ENCODE peak calls at places on chromosomes 6 and 20, in seven cellular contexts. J is fibroblast of the aortic adventitia, N is breast epithelium, S is NCI-H69, M is fibroblast of pulmonary artery, Q is NCI-H1436, T is T-helper 17 cell. E is an unnamed sample.

GRCh38 chr6:47000842-47001241 is 41.3 kb downstream of the ADGRF1 start:
- DNase-seq in J (no peak), N (peak), S (peak), M (no peak), Q (no peak), T (no peak), E (peak)

GRCh38 chr6:112879920-112880413 is 532.8 kb downstream of the RFPL4B start:
- DNase-seq in J (no peak), N (no peak), S (peak), M (no peak), Q (peak), T (no peak), E (no peak)

GRCh38 chr6:149967591-149967990 is 3.8 kb downstream of the ULBP1 start:
- DNase-seq in J (no peak), N (no peak), S (no peak), M (no peak), Q (no peak), T (no peak), E (no peak)

GRCh38 chr6:6972456-6972855 is 135.3 kb upstream of the RREB1 start:
- DNase-seq in J (peak), N (no peak), S (no peak), M (peak), Q (no peak), T (no peak), E (no peak)

GRCh38 chr20:32880635-32881034 is 21.9 kb downstream of the EFCAB8 start:
- DNase-seq in J (no peak), N (no peak), S (no peak), M (no peak), Q (no peak), T (no peak), E (no peak)

GRCh38 chr6:111176763-111177099 is 89.4 kb downstream of the SLC16A10 start:
- DNase-seq in J (no peak), N (no peak), S (no peak), M (no peak), Q (no peak), T (no peak), E (no peak)

GRCh38 chr20:32461836-32462600 is 103.9 kb downstream of the ASXL1 start:
- DNase-seq in J (no peak), N (no peak), S (no peak), M (no peak), Q (no peak), T (no peak), E (no peak)

GRCh38 chr6:33095681-33096080 is 19.9 kb downstream of the HLA-DPB1 start:
- DNase-seq in J (no peak), N (no peak), S (no peak), M (no peak), Q (no peak), T (no peak), E (no peak)

GRCh38 chr20:34082232-34082887 is 29.7 kb downstream of the EIF2S2 start:
- DNase-seq in J (no peak), N (no peak), S (no peak), M (no peak), Q (no peak), T (no peak), E (no peak)

GRCh38 chr6:40573221-40573620 is 13.9 kb downstream of the LRFN2 start:
- DNase-seq in J (no peak), N (no peak), S (no peak), M (no peak), Q (no peak), T (no peak), E (no peak)

GRCh38 chr6:129276986-129277385 is 394.0 kb downstream of the LAMA2 start:
- DNase-seq in J (peak), N (no peak), S (no peak), M (peak), Q (no peak), T (no peak), E (no peak)

GRCh38 chr6:29909995-29910394 is 32.3 kb upstream of the HLA-A start:
- DNase-seq in J (no peak), N (no peak), S (no peak), M (no peak), Q (no peak), T (no peak), E (no peak)

GRCh38 chr6:45571159-45571558 is 193.4 kb upstream of the SUPT3H start:
- DNase-seq in J (no peak), N (no peak), S (no peak), M (no peak), Q (no peak), T (no peak), E (no peak)

GRCh38 chr20:37986873-37987601 is 46.2 kb downstream of the TTI1 start:
- DNase-seq in J (peak), N (peak), S (peak), M (peak), Q (peak), T (no peak), E (no peak)

GRCh38 chr6:35727206-35727934 is 9.5 kb upstream of the ARMC12 start:
- DNase-seq in J (peak), N (peak), S (peak), M (peak), Q (peak), T (no peak), E (peak)

GRCh38 chr6:44126320-44127149 is 717 bp downstream of the MRPL14 start:
- DNase-seq in J (peak), N (peak), S (peak), M (peak), Q (no peak), T (peak), E (no peak)

GRCh38 chr6:146997062-146997461 is 207.2 kb upstream of the STXBP5 start:
- DNase-seq in J (peak), N (no peak), S (no peak), M (peak), Q (no peak), T (no peak), E (no peak)

GRCh38 chr6:159979136-159979874 is 10.4 kb downstream of the IGF2R start:
- DNase-seq in J (peak), N (no peak), S (peak), M (peak), Q (peak), T (no peak), E (no peak)

GRCh38 chr6:11785449-11785951 is 6.9 kb upstream of the ADTRP start:
- DNase-seq in J (no peak), N (no peak), S (peak), M (peak), Q (no peak), T (no peak), E (peak)

GRCh38 chr6:139291813-139292619 is at the start of gene TXLNB:
- DNase-seq in J (peak), N (peak), S (peak), M (peak), Q (peak), T (peak), E (no peak)

GRCh38 chr6:155384343-155384742 is 70.1 kb upstream of the TFB1M start:
- DNase-seq in J (no peak), N (no peak), S (no peak), M (no peak), Q (peak), T (no peak), E (no peak)

GRCh38 chr20:5829241-5829809 is 79.1 kb downstream of the SHLD1 start:
- DNase-seq in J (no peak), N (no peak), S (peak), M (no peak), Q (no peak), T (no peak), E (no peak)

GRCh38 chr6:4895971-4896370 is 107.9 kb downstream of the RPP40 start:
- DNase-seq in J (no peak), N (no peak), S (peak), M (no peak), Q (no peak), T (no peak), E (no peak)

GRCh38 chr6:31581511-31582229 is 554 bp downstream of the LTB start:
- DNase-seq in J (no peak), N (no peak), S (peak), M (no peak), Q (no peak), T (no peak), E (no peak)

GRCh38 chr6:30260036-30260504 is 46.9 kb upstream of the TRIM26 start:
- DNase-seq in J (no peak), N (no peak), S (no peak), M (no peak), Q (no peak), T (no peak), E (no peak)

GRCh38 chr20:50152394-50153152 is 950 bp downstream of the PEDS1 start:
- DNase-seq in J (no peak), N (no peak), S (peak), M (no peak), Q (no peak), T (no peak), E (no peak)

GRCh38 chr6:132934496-132934895 is 120.1 kb downstream of the RPS12 start:
- DNase-seq in J (no peak), N (no peak), S (no peak), M (no peak), Q (no peak), T (no peak), E (no peak)

GRCh38 chr6:45697605-45698004 is 318.1 kb downstream of the CLIC5 start:
- DNase-seq in J (peak), N (no peak), S (no peak), M (peak), Q (no peak), T (no peak), E (no peak)

GRCh38 chr20:44745560-44746366 is at the start of gene KCNK15:
- DNase-seq in J (no peak), N (peak), S (peak), M (no peak), Q (no peak), T (no peak), E (no peak)

GRCh38 chr6:110015206-110015605 is 37.1 kb downstream of the GPR6 start:
- DNase-seq in J (no peak), N (no peak), S (no peak), M (no peak), Q (no peak), T (no peak), E (no peak)

GRCh38 chr6:5517781-5518180 is 256.5 kb downstream of the FARS2 start:
- DNase-seq in J (no peak), N (no peak), S (peak), M (no peak), Q (no peak), T (no peak), E (no peak)

GRCh38 chr6:42532038-42532669 is 31.7 kb upstream of the UBR2 start:
- DNase-seq in J (peak), N (no peak), S (peak), M (peak), Q (peak), T (no peak), E (peak)

GRCh38 chr6:162610351-162610750 is 117.2 kb downstream of the PRKN start:
- DNase-seq in J (no peak), N (no peak), S (no peak), M (no peak), Q (no peak), T (no peak), E (no peak)

GRCh38 chr6:134878136-134878535 is 71.8 kb downstream of the ALDH8A1 start:
- DNase-seq in J (no peak), N (no peak), S (no peak), M (no peak), Q (no peak), T (no peak), E (no peak)

GRCh38 chr6:36309212-36309611 is 27.5 kb downstream of the BNIP5 start:
- DNase-seq in J (no peak), N (no peak), S (no peak), M (no peak), Q (no peak), T (no peak), E (no peak)

GRCh38 chr6:36984581-36985383 is 1.2 kb downstream of the MTCH1 start:
- DNase-seq in J (peak), N (no peak), S (peak), M (peak), Q (peak), T (peak), E (peak)

GRCh38 chr20:14612389-14612788 is 275.0 kb upstream of the FLRT3 start:
- DNase-seq in J (peak), N (no peak), S (peak), M (peak), Q (peak), T (no peak), E (no peak)

GRCh38 chr6:89506716-89507597 is 74.0 kb downstream of the ANKRD6 start:
- DNase-seq in J (no peak), N (no peak), S (peak), M (no peak), Q (no peak), T (no peak), E (no peak)

E was measured in NCI-H1105 treated with DMSO at 0.1 percent for 48 hours.